ENCODE peak calls at places on chromosomes 12 and 14, in seven cellular contexts. One of them, this sample, is unnamed.

GRCh38 chr12:45232771-45233372 is 17.0 kb downstream of the ANO6 start:
- DNase-seq in endodermal cell: peak; percentile 75
- DNase-seq in C1 segment of cervical spinal cord: no peak
- DNase-seq in GM13977: no peak
- DNase-seq in AG20443: peak; percentile 89
- DNase-seq in upper lobe of right lung: no peak
- DNase-seq in neural crest cell: no peak
- DNase-seq in this sample: peak; percentile 95

GRCh38 chr12:62247646-62248045 is 12.6 kb upstream of the USP15 start:
- DNase-seq in endodermal cell: no peak
- DNase-seq in C1 segment of cervical spinal cord: no peak
- DNase-seq in GM13977: no peak
- DNase-seq in AG20443: no peak
- DNase-seq in upper lobe of right lung: no peak
- DNase-seq in neural crest cell: no peak
- DNase-seq in this sample: no peak

GRCh38 chr12:65464930-65465329 is 186.4 kb downstream of the MSRB3 start:
- DNase-seq in endodermal cell: no peak
- DNase-seq in C1 segment of cervical spinal cord: no peak
- DNase-seq in GM13977: no peak
- DNase-seq in AG20443: peak; percentile 79
- DNase-seq in upper lobe of right lung: no peak
- DNase-seq in neural crest cell: no peak
- DNase-seq in this sample: peak; percentile 91

GRCh38 chr14:32932921-32933622 is 5.6 kb upstream of the NPAS3 start:
- DNase-seq in endodermal cell: peak; percentile 90
- DNase-seq in C1 segment of cervical spinal cord: peak; percentile 32
- DNase-seq in GM13977: peak; percentile 18
- DNase-seq in AG20443: peak; percentile 23
- DNase-seq in upper lobe of right lung: peak; percentile 54
- DNase-seq in neural crest cell: peak; percentile 57
- DNase-seq in this sample: no peak

GRCh38 chr12:101551362-101552114 is 43.2 kb upstream of the MYBPC1 start:
- DNase-seq in endodermal cell: peak; percentile 57
- DNase-seq in C1 segment of cervical spinal cord: no peak
- DNase-seq in GM13977: no peak
- DNase-seq in AG20443: no peak
- DNase-seq in upper lobe of right lung: no peak
- DNase-seq in neural crest cell: no peak
- DNase-seq in this sample: no peak

GRCh38 chr14:77260631-77261030 is 10.4 kb downstream of the NGB start:
- DNase-seq in endodermal cell: no peak
- DNase-seq in C1 segment of cervical spinal cord: no peak
- DNase-seq in GM13977: no peak
- DNase-seq in AG20443: no peak
- DNase-seq in upper lobe of right lung: no peak
- DNase-seq in neural crest cell: no peak
- DNase-seq in this sample: no peak

GRCh38 chr14:61229475-61229888 is 51.7 kb downstream of the TMEM30B start:
- DNase-seq in endodermal cell: no peak
- DNase-seq in C1 segment of cervical spinal cord: no peak
- DNase-seq in GM13977: no peak
- DNase-seq in AG20443: no peak
- DNase-seq in upper lobe of right lung: no peak
- DNase-seq in neural crest cell: no peak
- DNase-seq in this sample: no peak

GRCh38 chr12:62009445-62009844 is 250.8 kb upstream of the USP15 start:
- DNase-seq in endodermal cell: no peak
- DNase-seq in C1 segment of cervical spinal cord: no peak
- DNase-seq in GM13977: no peak
- DNase-seq in AG20443: no peak
- DNase-seq in upper lobe of right lung: no peak
- DNase-seq in neural crest cell: no peak
- DNase-seq in this sample: no peak

GRCh38 chr14:71475916-71476315 is 456.3 kb upstream of the RGS6 start:
- DNase-seq in endodermal cell: no peak
- DNase-seq in C1 segment of cervical spinal cord: no peak
- DNase-seq in GM13977: no peak
- DNase-seq in AG20443: no peak
- DNase-seq in upper lobe of right lung: no peak
- DNase-seq in neural crest cell: no peak
- DNase-seq in this sample: no peak